ENCODE peak calls at places on chromosomes 3 and 15, in eight cellular contexts. F is mammary epithelial cell, B is astrocyte, J is H1, L is PC-3, G is GM23248, X is neural progenitor cell, W is fibroblast of lung. U is an unnamed sample.

GRCh38 chr3:74839591-74839990 is 225.1 kb upstream of the CNTN3 start:
- DNase-seq in X (peak; percentile 27), G (no peak), W (no peak), B (no peak), L (no peak), J (no peak), F (no peak), U (no peak)

GRCh38 chr3:186209810-186210752 is 101.2 kb upstream of the ETV5 start:
- DNase-seq in X (peak; percentile 76), B (peak; percentile 77), L (peak; percentile 26), G (peak; percentile 80), J (peak; percentile 58), F (peak; percentile 80), W (peak; percentile 89), U (peak; percentile 77)

GRCh38 chr15:99928429-99928981 is 195.3 kb upstream of the LYSMD4 start:
- DNase-seq in B (peak; percentile 55), F (peak; percentile 65), X (peak; percentile 81), W (peak; percentile 72), J (peak; percentile 80), G (peak; percentile 84), L (peak; percentile 61), U (peak; percentile 47)

GRCh38 chr3:12919205-12919604 is 77.8 kb upstream of the RPL32 start:
- DNase-seq in X (no peak), L (no peak), G (no peak), B (no peak), J (no peak), W (no peak), F (no peak), U (no peak)

GRCh38 chr3:4688411-4688810 is 195.3 kb downstream of the ITPR1 start:
- DNase-seq in F (peak; percentile 6), J (no peak), G (no peak), B (no peak), X (no peak), W (peak; percentile 50), L (no peak), U (peak; percentile 5)

GRCh38 chr15:70528270-70528706 is 235.1 kb downstream of the UACA start:
- DNase-seq in W (peak; percentile 28), X (no peak), G (peak; percentile 24), J (peak; percentile 32), B (peak; percentile 83), L (no peak), F (no peak), U (no peak)

GRCh38 chr15:70018646-70019600 is 78.8 kb downstream of the TLE3 start:
- DNase-seq in L (no peak), F (no peak), B (no peak), G (no peak), W (no peak), J (no peak), X (no peak), U (no peak)

GRCh38 chr3:97269202-97269601 is 454.8 kb downstream of the EPHA6 start:
- DNase-seq in X (no peak), L (no peak), W (no peak), F (no peak), J (no peak), G (no peak), B (no peak), U (no peak)

GRCh38 chr3:123749716-123750115 is 134.4 kb downstream of the MYLK start:
- DNase-seq in G (peak; percentile 97), W (peak; percentile 97), B (peak; percentile 93), L (peak; percentile 65), J (peak; percentile 24), F (peak; percentile 68), X (no peak), U (peak; percentile 87)

GRCh38 chr3:159091936-159092335 is 290.1 kb downstream of the MFSD1 start:
- DNase-seq in L (no peak), X (no peak), B (no peak), F (no peak), W (no peak), G (no peak), J (no peak), U (no peak)

GRCh38 chr15:36936652-36937051 is 163.7 kb downstream of the MEIS2 start:
- DNase-seq in F (no peak), W (peak; percentile 37), G (peak; percentile 35), X (no peak), B (peak; percentile 56), J (no peak), L (peak; percentile 15), U (no peak)

GRCh38 chr15:69149803-69150202 is 10.6 kb upstream of the GLCE start:
- DNase-seq in B (no peak), X (no peak), F (no peak), L (no peak), J (no peak), W (no peak), G (no peak), U (no peak)

GRCh38 chr15:51874751-51875644 is 45.5 kb downstream of the TMOD3 start:
- DNase-seq in G (peak; percentile 98), F (peak; percentile 97), B (peak; percentile 98), W (peak; percentile 96), J (no peak), X (no peak), L (peak; percentile 95), U (peak; percentile 96)

GRCh38 chr3:30355622-30356021 is 250.8 kb upstream of the TGFBR2 start:
- DNase-seq in J (no peak), W (no peak), G (peak; percentile 35), L (no peak), F (no peak), B (peak; percentile 86), X (peak; percentile 9), U (no peak)

GRCh38 chr3:179244874-179245273 is 6.0 kb downstream of the KCNMB3 start:
- DNase-seq in X (no peak), B (peak; percentile 86), F (no peak), L (peak; percentile 4), W (no peak), J (no peak), G (no peak), U (no peak)

GRCh38 chr15:48389701-48390143 is 58.5 kb downstream of the DUT start:
- DNase-seq in F (no peak), L (peak; percentile 57), W (peak; percentile 71), J (peak; percentile 30), X (no peak), B (peak; percentile 71), G (peak; percentile 83), U (no peak)

GRCh38 chr3:53844262-53845102 is 1.7 kb downstream of the CHDH start:
- DNase-seq in F (no peak), G (no peak), L (no peak), X (peak; percentile 12), W (no peak), J (no peak), B (no peak), U (no peak)

GRCh38 chr15:22253676-22254408 is 173.5 kb downstream of the OR4M2 start:
- DNase-seq in J (no peak), G (no peak), B (no peak), F (no peak), X (no peak), L (no peak), W (no peak), U (no peak)

GRCh38 chr3:188760408-188760807 is 411.4 kb upstream of the TPRG1 start:
- DNase-seq in B (peak; percentile 76), X (no peak), L (no peak), G (peak; percentile 57), J (no peak), W (peak; percentile 56), F (peak; percentile 91), U (no peak)

DNA sequence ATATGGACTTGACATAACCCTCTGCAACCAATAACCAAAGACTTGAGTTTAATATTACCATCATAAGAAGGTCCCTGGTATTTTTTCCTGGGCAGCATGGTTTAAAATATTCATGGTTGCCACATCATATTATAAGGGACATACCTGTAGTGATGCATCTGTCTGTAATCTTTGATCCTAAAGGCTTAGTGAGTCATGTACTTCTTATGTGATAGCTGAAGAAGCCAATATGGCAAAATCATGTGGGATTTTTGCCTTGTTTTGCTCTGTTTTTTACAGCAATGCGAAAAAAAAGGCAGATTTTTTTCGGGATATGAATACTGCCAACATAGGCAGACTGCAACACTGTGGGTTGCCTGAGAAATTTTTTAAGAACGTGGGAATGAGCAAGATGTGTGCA is 11.2 kb upstream of the PYGO1 start:
- DNase-seq in W (no peak), L (no peak), B (no peak), G (no peak), X (no peak), F (no peak), J (no peak), U (no peak)
- TF ChIP-seq EZH2 in W (no peak), L (no peak), B (no peak), G (no peak), X (no peak), F (no peak), J (no peak), U (no peak)

DNA sequence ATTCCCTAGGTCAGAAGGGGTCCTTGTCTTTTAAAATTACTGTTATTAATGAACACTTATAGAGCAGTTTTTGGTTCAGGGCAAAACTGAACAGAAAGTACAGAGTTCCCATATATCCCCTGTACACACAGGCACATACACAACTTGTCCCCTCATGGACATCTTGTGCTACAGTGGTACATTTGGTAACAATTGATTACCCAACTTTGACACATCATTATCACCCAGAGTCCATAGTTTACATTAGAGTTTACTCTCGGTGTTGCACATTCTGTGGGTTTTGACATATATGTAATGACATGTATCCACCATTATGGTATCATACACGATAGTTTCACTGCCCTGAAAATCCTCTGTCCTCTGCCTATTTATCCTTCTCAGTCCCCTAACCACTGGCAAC is 984 bp upstream of the EDC3 start:
- DNase-seq in G (no peak), W (no peak), B (no peak), L (no peak), F (no peak), X (no peak), J (no peak), U (no peak)
- H3K27ac ChIP-seq in G (no peak overlapping the region), W (no peak overlapping the region), B (no peak overlapping the region), L (no peak overlapping the region), F (no peak overlapping the region), X (no peak overlapping the region), J (no peak overlapping the region), U (no peak overlapping the region)

DNA sequence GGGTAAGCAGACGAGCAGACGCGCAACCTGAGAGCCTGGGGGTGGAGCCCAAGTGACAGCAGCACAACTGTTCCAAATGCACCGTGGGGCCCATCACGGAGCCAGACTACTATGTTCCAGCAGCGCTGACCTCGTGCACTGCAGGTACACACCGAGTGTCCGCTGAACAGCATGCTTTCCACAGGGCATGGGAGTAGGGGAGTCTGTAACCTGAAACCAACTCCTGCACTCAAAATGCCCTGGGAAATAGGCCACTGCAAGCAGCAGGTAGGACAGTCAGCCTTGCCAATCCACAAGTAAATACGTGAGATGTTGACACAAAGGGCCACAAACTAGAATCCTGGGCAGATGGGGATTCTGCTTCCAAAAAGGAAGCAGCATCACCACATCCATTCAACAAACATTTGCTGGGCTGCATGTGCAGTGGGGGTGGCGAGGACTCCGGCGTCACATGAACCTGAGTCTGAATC is 73.9 kb downstream of the TBC1D2B start:
- DNase-seq in W (no peak), F (no peak), L (no peak), G (no peak), B (no peak), J (no peak), X (peak; percentile 44), U (no peak)
- H3K36me3 ChIP-seq in W (peaks cover 19% of the 10 kb centered on the region), F (no peaks in the 10 kb centered on the region), L (no peaks in the 10 kb centered on the region), G (peaks cover 19% of the 10 kb centered on the region), B (peaks cover 19% of the 10 kb centered on the region), J (no peaks in the 10 kb centered on the region), X (no peaks in the 10 kb centered on the region), U (no peaks in the 10 kb centered on the region)

DNA sequence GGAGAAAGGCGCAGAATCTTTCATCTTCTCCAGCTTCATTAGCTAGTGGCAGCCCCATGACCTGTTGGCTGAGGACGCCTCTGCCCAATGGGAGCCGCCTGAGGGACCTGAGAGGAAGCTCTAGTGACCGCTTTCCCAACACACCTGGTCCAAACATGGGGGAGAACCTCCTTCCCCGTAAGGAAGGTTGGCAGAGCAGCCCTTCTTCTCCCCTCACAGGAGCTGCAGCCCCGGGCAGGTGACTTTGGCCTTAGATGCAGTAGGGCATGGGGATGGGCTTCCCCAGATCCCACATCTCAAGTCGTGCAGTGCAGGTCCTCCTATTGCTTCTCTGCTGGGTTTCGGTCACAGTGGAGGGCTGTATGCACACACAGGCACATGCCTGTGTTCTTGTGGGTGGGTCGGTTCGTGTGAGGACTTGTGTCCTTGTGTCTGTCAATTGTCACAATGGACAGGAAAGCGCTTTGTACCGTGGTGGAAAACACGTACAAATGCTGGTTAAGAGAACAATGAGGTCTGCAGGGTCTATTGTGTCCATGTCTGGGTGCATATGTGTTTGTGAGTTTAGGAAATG is 1.3 kb downstream of the ISLR2 start:
- DNase-seq in F (no peak), W (no peak), G (no peak), L (no peak), B (no peak), J (no peak), X (no peak), U (no peak)
- TF ChIP-seq EZH2 in F (peak; percentile 46), W (peak; percentile 55), G (no peak), L (no peak), B (peak; percentile 6), J (no peak), X (no peak), U (no peak)